ENCODE peak calls at places on chromosomes 3 and 15, in eight cellular contexts. B, O, C, R, M, W, Z and I are unnamed samples.

GRCh38 chr3:177673105-177673804 is 476.0 kb upstream of the TBL1XR1 start:
- DNase-seq in B (no peak), O (no peak), C (no peak), R (no peak), M (no peak), W (peak; percentile 30), Z (no peak), I (no peak)

GRCh38 chr3:138593488-138594149 is 441 bp downstream of the CEP70 start:
- DNase-seq in B (no peak), O (no peak), C (no peak), R (no peak), M (peak; percentile 20), W (no peak), Z (no peak), I (no peak)

GRCh38 chr3:155190686-155191085 is 102.8 kb downstream of the STRIT1 start:
- DNase-seq in B (no peak), O (no peak), C (no peak), R (no peak), M (no peak), W (no peak), Z (no peak), I (no peak)

GRCh38 chr3:28077566-28077965 is 163.9 kb upstream of the CMC1 start:
- DNase-seq in B (no peak), O (peak; percentile 12), C (peak; percentile 6), R (peak; percentile 75), M (peak; percentile 88), W (peak; percentile 25), Z (no peak), I (no peak)

GRCh38 chr3:181066688-181067087 is 77.2 kb upstream of the DNAJC19 start:
- DNase-seq in B (no peak), O (no peak), C (no peak), R (no peak), M (no peak), W (no peak), Z (no peak), I (no peak)

GRCh38 chr15:67537771-67538170 is 4.7 kb upstream of the MAP2K5 start:
- DNase-seq in B (no peak), O (no peak), C (no peak), R (no peak), M (no peak), W (no peak), Z (no peak), I (no peak)

GRCh38 chr3:171383206-171384018 is 76.8 kb downstream of the TNIK start:
- DNase-seq in B (no peak), O (no peak), C (no peak), R (peak; percentile 18), M (no peak), W (no peak), Z (no peak), I (no peak)

GRCh38 chr3:175426805-175427204 is 567.7 kb downstream of the NAALADL2 start:
- DNase-seq in B (no peak), O (no peak), C (no peak), R (no peak), M (no peak), W (peak; percentile 1), Z (no peak), I (no peak)

GRCh38 chr3:186048119-186048518 is 60.8 kb downstream of the ETV5 start:
- DNase-seq in B (no peak), O (no peak), C (no peak), R (no peak), M (no peak), W (no peak), Z (no peak), I (no peak)

GRCh38 chr3:182925330-182925943 is 54.9 kb downstream of the DCUN1D1 start:
- DNase-seq in B (no peak), O (no peak), C (no peak), R (no peak), M (no peak), W (no peak), Z (no peak), I (no peak)

GRCh38 chr3:42742688-42743087 is 30.4 kb downstream of the CCDC13 start:
- DNase-seq in B (no peak), O (no peak), C (no peak), R (no peak), M (no peak), W (no peak), Z (no peak), I (no peak)

GRCh38 chr15:62474771-62475124 is 309.7 kb upstream of the C2CD4B start:
- DNase-seq in B (no peak), O (no peak), C (no peak), R (no peak), M (no peak), W (no peak), Z (no peak), I (no peak)

GRCh38 chr15:63045438-63046278 is 3.1 kb downstream of the TPM1 start:
- DNase-seq in B (no peak), O (no peak), C (no peak), R (no peak), M (peak; percentile 9), W (peak; percentile 33), Z (no peak), I (no peak)

GRCh38 chr15:52262364-52262763 is 33.2 kb downstream of the MYO5C start:
- DNase-seq in B (no peak), O (no peak), C (no peak), R (no peak), M (no peak), W (peak; percentile 58), Z (no peak), I (no peak)

GRCh38 chr15:78047631-78048409 is 29.7 kb downstream of the TBC1D2B start:
- DNase-seq in B (no peak), O (no peak), C (no peak), R (no peak), M (no peak), W (peak; percentile 29), Z (no peak), I (no peak)

GRCh38 chr3:23668430-23668904 is 137.3 kb upstream of the UBE2E1 start:
- DNase-seq in B (no peak), O (peak; percentile 95), C (no peak), R (no peak), M (peak; percentile 48), W (peak; percentile 97), Z (peak; percentile 80), I (no peak)

GRCh38 chr15:72968531-72968922 is 83.7 kb upstream of the NEO1 start:
- DNase-seq in B (no peak), O (no peak), C (no peak), R (no peak), M (peak; percentile 64), W (no peak), Z (no peak), I (no peak)

GRCh38 chr15:68818671-68819450 is 1.8 kb downstream of the ANP32A start:
- DNase-seq in B (peak; percentile 13), O (no peak), C (no peak), R (peak; percentile 78), M (peak; percentile 74), W (peak; percentile 18), Z (no peak), I (no peak)

GRCh38 chr3:59698091-59698490 is 648.3 kb upstream of the CFAP20DC start:
- DNase-seq in B (no peak), O (no peak), C (no peak), R (no peak), M (no peak), W (no peak), Z (no peak), I (no peak)

GRCh38 chr3:161274691-161275298 is 53.7 kb downstream of the NMD3 start:
- DNase-seq in B (peak; percentile 35), O (peak; percentile 54), C (peak; percentile 4), R (peak; percentile 46), M (peak; percentile 82), W (peak; percentile 56), Z (no peak), I (no peak)

GRCh38 chr3:142977399-142977728 is 13.9 kb upstream of the PAQR9 start:
- DNase-seq in B (no peak), O (no peak), C (no peak), R (no peak), M (no peak), W (peak; percentile 59), Z (no peak), I (no peak)

GRCh38 chr3:64972793-64973192 is 285.0 kb upstream of the ADAMTS9 start:
- DNase-seq in B (no peak), O (no peak), C (no peak), R (no peak), M (no peak), W (no peak), Z (no peak), I (no peak)

GRCh38 chr15:25933456-25934158 is 70.5 kb upstream of the ATP10A start:
- DNase-seq in B (peak; percentile 56), O (no peak), C (no peak), R (peak; percentile 88), M (peak; percentile 31), W (no peak), Z (no peak), I (no peak)

GRCh38 chr3:20576228-20576627 is 390.2 kb upstream of the SGO1 start:
- DNase-seq in B (no peak), O (no peak), C (no peak), R (no peak), M (no peak), W (no peak), Z (no peak), I (no peak)

GRCh38 chr3:32104492-32104891 is 1.9 kb upstream of the GPD1L start:
- DNase-seq in B (no peak), O (no peak), C (no peak), R (no peak), M (no peak), W (no peak), Z (no peak), I (no peak)

GRCh38 chr15:33292718-33293307 is 18.0 kb upstream of the RYR3 start:
- DNase-seq in B (no peak), O (peak; percentile 51), C (no peak), R (peak; percentile 91), M (peak; percentile 77), W (peak; percentile 39), Z (no peak), I (no peak)

GRCh38 chr3:189841474-189842205 is 210.5 kb downstream of the TP63 start:
- DNase-seq in B (no peak), O (no peak), C (peak; percentile 23), R (no peak), M (no peak), W (no peak), Z (no peak), I (no peak)

GRCh38 chr15:68416158-68416535 is 15.8 kb downstream of the ITGA11 start:
- DNase-seq in B (no peak), O (no peak), C (no peak), R (no peak), M (no peak), W (no peak), Z (no peak), I (no peak)

GRCh38 chr15:91881551-91882297 is 28.2 kb downstream of the SLCO3A1 start:
- DNase-seq in B (no peak), O (no peak), C (no peak), R (no peak), M (no peak), W (no peak), Z (no peak), I (no peak)